ENCODE peak calls at places on chromosomes 3 and 15, in seven cellular contexts. T is IMR-90; R is A549; Q is right cardiac atrium; Z is SK-N-SH; P is adrenal gland; X is CD4-positive, alpha-beta T cell. K is an unnamed sample.

GRCh38 chr15:24683736-24684135 is 8.2 kb downstream of the NPAP1 start:
- DNase-seq in T (no peak), R (no peak), Q (no peak), Z (no peak), P (no peak), X (no peak), K (no peak)

GRCh38 chr15:88651293-88651692 is 12.5 kb downstream of the ISG20 start:
- DNase-seq in T (peak), R (no peak), Q (no peak), Z (no peak), P (no peak), X (no peak), K (no peak)

GRCh38 chr15:87267798-87268197 is 988.7 kb downstream of the NTRK3 start:
- DNase-seq in T (peak), R (no peak), Q (no peak), Z (no peak), P (no peak), X (no peak), K (no peak)

GRCh38 chr3:24390169-24390821 is 104.4 kb downstream of the THRB start:
- DNase-seq in T (no peak), R (no peak), Q (no peak), Z (no peak), P (no peak), X (no peak), K (no peak)

GRCh38 chr15:60390931-60391501 is 6.8 kb downstream of the ANXA2 start:
- DNase-seq in T (peak), R (peak), Q (peak), Z (no peak), P (peak), X (no peak), K (no peak)

GRCh38 chr15:47870956-47871625 is 153.8 kb downstream of the SEMA6D start:
- DNase-seq in T (peak), R (no peak), Q (no peak), Z (no peak), P (no peak), X (no peak), K (no peak)

GRCh38 chr15:31347067-31347975 is 20.7 kb downstream of the KLF13 start:
- DNase-seq in T (no peak), R (no peak), Q (no peak), Z (no peak), P (no peak), X (peak), K (no peak)

GRCh38 chr3:56094170-56094569 is 374.1 kb downstream of the ERC2 start:
- DNase-seq in T (no peak), R (no peak), Q (no peak), Z (no peak), P (no peak), X (no peak), K (no peak)

GRCh38 chr3:52057806-52058099 is 1.4 kb upstream of the DUSP7 start:
- DNase-seq in T (no peak), R (no peak), Q (no peak), Z (no peak), P (no peak), X (peak), K (no peak)

GRCh38 chr3:193620650-193621049 is 27.6 kb downstream of the OPA1 start:
- DNase-seq in T (peak), R (peak), Q (no peak), Z (no peak), P (no peak), X (no peak), K (no peak)

GRCh38 chr3:105791919-105792786 is 76.7 kb downstream of the CBLB start:
- DNase-seq in T (peak), R (peak), Q (peak), Z (no peak), P (peak), X (no peak), K (no peak)

GRCh38 chr15:74385442-74386132 is 18.1 kb upstream of the CYP11A1 start:
- DNase-seq in T (no peak), R (no peak), Q (no peak), Z (no peak), P (no peak), X (no peak), K (no peak)

GRCh38 chr15:67175643-67176071 is 78.8 kb downstream of the AAGAB start:
- DNase-seq in T (peak), R (no peak), Q (peak), Z (no peak), P (peak), X (no peak), K (no peak)

GRCh38 chr3:98114264-98114663 is 16.3 kb upstream of the OR5H1 start:
- DNase-seq in T (no peak), R (peak), Q (no peak), Z (no peak), P (no peak), X (no peak), K (no peak)

GRCh38 chr3:123652346-123652984 is 67.6 kb upstream of the HACD2 start:
- DNase-seq in T (peak), R (peak), Q (peak), Z (peak), P (peak), X (no peak), K (peak)

DNA sequence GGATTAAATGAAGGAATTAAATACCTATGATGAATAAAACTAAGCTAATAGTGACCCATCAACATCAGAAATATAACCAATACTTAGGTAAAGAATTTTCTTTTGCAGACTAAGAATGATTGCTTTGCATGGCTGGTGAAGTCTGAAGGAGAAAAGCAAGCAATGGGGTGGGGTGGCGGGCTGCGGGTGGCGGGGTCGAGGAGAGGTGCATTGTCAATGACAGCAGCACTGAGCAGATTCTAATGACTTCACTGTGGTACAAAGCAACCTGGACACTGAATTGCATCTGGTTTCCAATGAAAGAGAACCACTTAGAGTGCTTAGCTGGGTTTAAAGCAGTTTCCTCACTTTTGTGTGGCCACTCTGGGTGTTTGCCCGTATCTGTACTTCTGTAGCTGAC is 171.5 kb upstream of the IL12A start:
- DNase-seq in T (no peak), R (no peak), Q (no peak), Z (no peak), P (no peak), X (no peak), K (no peak)
- H3K27ac ChIP-seq in T (no peak), R (no peak), Q (no peak), Z (no peak), P (no peak), X (no peak), K (no peak)

DNA sequence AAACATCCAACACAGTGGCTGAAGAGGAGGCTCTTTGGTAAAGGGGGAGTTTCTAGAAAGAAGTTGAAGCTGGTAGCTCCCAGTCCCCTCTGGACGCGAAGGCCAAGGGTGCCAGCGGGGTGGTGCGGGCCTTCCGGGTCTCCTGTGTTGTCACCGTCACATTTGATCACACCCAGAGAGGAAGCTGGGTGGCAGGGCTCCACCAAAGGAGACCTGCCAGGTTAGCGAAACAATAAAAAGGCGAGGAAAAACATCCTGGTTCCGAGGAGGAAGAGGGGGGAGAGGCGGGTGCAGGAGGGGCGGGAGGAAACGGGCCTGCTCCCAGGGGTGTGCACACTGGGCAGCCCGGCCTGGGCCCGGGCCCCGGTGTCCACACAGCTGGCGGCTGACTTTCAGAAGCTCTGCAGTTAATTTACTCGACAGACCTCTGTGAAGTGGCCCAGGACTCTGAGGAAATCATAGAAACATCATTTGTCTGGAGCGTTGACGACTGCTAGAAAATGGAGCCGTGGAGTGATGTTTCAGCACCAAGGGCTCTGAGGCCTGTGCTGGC is 12.1 kb downstream of the HEG1 start:
- DNase-seq in T (no peak), R (no peak), Q (peak), Z (peak), P (no peak), X (no peak), K (no peak)
- H3K27ac ChIP-seq in T (no peak), R (no peak), Q (peak), Z (no peak), P (no peak), X (no peak), K (peak)

DNA sequence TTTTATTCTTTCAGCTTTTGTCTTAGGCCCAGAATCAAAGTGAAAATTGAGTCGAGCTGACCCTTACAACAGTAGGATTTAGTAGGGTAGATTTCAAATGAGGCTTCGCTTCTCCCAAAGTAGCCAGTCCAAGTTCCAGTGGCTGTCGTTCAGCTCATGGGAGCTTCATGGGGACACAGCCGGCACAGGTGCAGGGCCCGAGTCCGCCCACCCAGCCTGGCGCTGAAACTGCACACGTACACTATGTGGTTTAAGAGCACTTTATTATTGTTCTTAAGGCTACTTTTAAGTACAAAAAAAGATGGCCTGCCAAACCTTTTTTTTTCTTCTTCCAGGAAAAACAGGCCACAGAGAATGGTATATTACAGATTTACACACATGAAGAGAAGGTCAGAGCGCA is 87.9 kb downstream of the VGLL4 start:
- DNase-seq in T (no peak), R (no peak), Q (no peak), Z (no peak), P (no peak), X (no peak), K (no peak)
- H3K27ac ChIP-seq in T (no peak), R (no peak), Q (no peak), Z (peak), P (no peak), X (no peak), K (no peak)

GRCh38 chr15:96053039-96054021 is 277.2 kb upstream of the NR2F2 start:
- DNase-seq in T (no peak), R (peak), Q (peak), Z (peak), P (peak), X (no peak), K (no peak)
- H3K27ac ChIP-seq in T (no peak), R (peak), Q (peak), Z (no peak), P (no peak), X (no peak), K (no peak)

GRCh38 chr15:29904731-29905417 is 82.6 kb upstream of the TJP1 start:
- DNase-seq in T (peak), R (no peak), Q (no peak), Z (no peak), P (no peak), X (no peak), K (no peak)
- H3K27ac ChIP-seq in T (no peak), R (no peak), Q (no peak), Z (no peak), P (no peak), X (no peak), K (no peak)

DNA sequence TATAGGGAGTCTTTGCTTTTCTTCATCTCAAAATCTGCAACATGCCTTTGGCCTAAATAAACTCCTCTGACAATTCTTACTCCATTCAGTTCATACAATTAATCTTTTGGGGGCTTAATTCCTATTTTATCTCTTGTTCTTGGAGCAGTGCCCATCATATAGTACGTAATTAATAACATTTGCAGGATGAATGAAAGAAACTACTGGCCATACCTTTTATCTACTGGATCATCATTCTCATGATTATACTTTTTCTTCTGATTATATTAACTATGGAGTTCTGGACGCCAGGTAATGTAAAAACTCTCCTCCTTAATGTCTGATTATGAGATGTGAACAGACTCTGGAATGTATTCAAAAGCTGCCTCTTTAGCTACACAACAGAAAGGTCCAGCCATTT is 46.5 kb upstream of the SCN5A start:
- DNase-seq in T (no peak), R (no peak), Q (no peak), Z (peak), P (no peak), X (no peak), K (no peak)
- H3K27ac ChIP-seq in T (no peak), R (no peak), Q (no peak), Z (no peak), P (no peak), X (no peak), K (no peak)

K was measured in caudate nucleus.